ENCODE peak calls at places on chromosomes 5 and 9, in seven cellular contexts. One of them, this sample, is unnamed.

GRCh38 chr5:14513266-14513665 is 68.3 kb upstream of the OTULINL start:
- DNase-seq in hepatocyte: no peak
- DNase-seq in NAMALWA: no peak
- DNase-seq in T-helper 9 cell: no peak
- DNase-seq in H9: no peak
- DNase-seq in DMS153: no peak
- DNase-seq in HFFc6: no peak
- DNase-seq in this sample: no peak

GRCh38 chr5:2691530-2691929 is 59.9 kb downstream of the IRX2 start:
- DNase-seq in hepatocyte: no peak
- DNase-seq in NAMALWA: no peak
- DNase-seq in T-helper 9 cell: no peak
- DNase-seq in H9: no peak
- DNase-seq in DMS153: no peak
- DNase-seq in HFFc6: no peak
- DNase-seq in this sample: no peak

GRCh38 chr9:97703437-97704326 is 6.5 kb upstream of the XPA start:
- DNase-seq in hepatocyte: peak
- DNase-seq in NAMALWA: no peak
- DNase-seq in T-helper 9 cell: no peak
- DNase-seq in H9: no peak
- DNase-seq in DMS153: peak
- DNase-seq in HFFc6: peak
- DNase-seq in this sample: no peak

GRCh38 chr9:121607434-121608248 is 43.8 kb upstream of the DAB2IP start:
- DNase-seq in hepatocyte: peak
- DNase-seq in NAMALWA: no peak
- DNase-seq in T-helper 9 cell: no peak
- DNase-seq in H9: no peak
- DNase-seq in DMS153: peak
- DNase-seq in HFFc6: peak
- DNase-seq in this sample: no peak

GRCh38 chr9:38619556-38620447 is 594 bp downstream of the ANKRD18A start:
- DNase-seq in hepatocyte: peak
- DNase-seq in NAMALWA: no peak
- DNase-seq in T-helper 9 cell: peak
- DNase-seq in H9: peak
- DNase-seq in DMS153: peak
- DNase-seq in HFFc6: no peak
- DNase-seq in this sample: no peak

GRCh38 chr5:124040799-124041198 is 528.8 kb downstream of the CSNK1G3 start:
- DNase-seq in hepatocyte: no peak
- DNase-seq in NAMALWA: no peak
- DNase-seq in T-helper 9 cell: no peak
- DNase-seq in H9: no peak
- DNase-seq in DMS153: no peak
- DNase-seq in HFFc6: no peak
- DNase-seq in this sample: no peak

GRCh38 chr5:11037941-11038340 is 276.9 kb upstream of the DAP start:
- DNase-seq in hepatocyte: no peak
- DNase-seq in NAMALWA: no peak
- DNase-seq in T-helper 9 cell: no peak
- DNase-seq in H9: no peak
- DNase-seq in DMS153: no peak
- DNase-seq in HFFc6: no peak
- DNase-seq in this sample: no peak

GRCh38 chr5:171907731-171908343 is 98.6 kb downstream of the FBXW11 start:
- DNase-seq in hepatocyte: peak
- DNase-seq in NAMALWA: peak
- DNase-seq in T-helper 9 cell: peak
- DNase-seq in H9: peak
- DNase-seq in DMS153: peak
- DNase-seq in HFFc6: peak
- DNase-seq in this sample: no peak

GRCh38 chr5:139492700-139493192 is 10.2 kb upstream of the STING1 start:
- DNase-seq in hepatocyte: no peak
- DNase-seq in NAMALWA: no peak
- DNase-seq in T-helper 9 cell: no peak
- DNase-seq in H9: no peak
- DNase-seq in DMS153: no peak
- DNase-seq in HFFc6: peak
- DNase-seq in this sample: no peak

GRCh38 chr5:31270396-31270795 is 76.9 kb downstream of the CDH6 start:
- DNase-seq in hepatocyte: peak
- DNase-seq in NAMALWA: peak
- DNase-seq in T-helper 9 cell: no peak
- DNase-seq in H9: no peak
- DNase-seq in DMS153: peak
- DNase-seq in HFFc6: no peak
- DNase-seq in this sample: no peak

GRCh38 chr5:83957188-83957587 is 236.5 kb upstream of the HAPLN1 start:
- DNase-seq in hepatocyte: no peak
- DNase-seq in NAMALWA: no peak
- DNase-seq in T-helper 9 cell: no peak
- DNase-seq in H9: no peak
- DNase-seq in DMS153: no peak
- DNase-seq in HFFc6: no peak
- DNase-seq in this sample: no peak

GRCh38 chr9:113250807-113251206 is 24.6 kb downstream of the CDC26 start:
- DNase-seq in hepatocyte: no peak
- DNase-seq in NAMALWA: no peak
- DNase-seq in T-helper 9 cell: no peak
- DNase-seq in H9: no peak
- DNase-seq in DMS153: no peak
- DNase-seq in HFFc6: no peak
- DNase-seq in this sample: no peak

GRCh38 chr9:114394523-114395193 is 6.9 kb upstream of the AKNA start:
- DNase-seq in hepatocyte: no peak
- DNase-seq in NAMALWA: no peak
- DNase-seq in T-helper 9 cell: no peak
- DNase-seq in H9: no peak
- DNase-seq in DMS153: no peak
- DNase-seq in HFFc6: no peak
- DNase-seq in this sample: no peak

GRCh38 chr9:116697341-116697740 is 10.2 kb downstream of the TRIM32 start:
- DNase-seq in hepatocyte: no peak
- DNase-seq in NAMALWA: no peak
- DNase-seq in T-helper 9 cell: no peak
- DNase-seq in H9: no peak
- DNase-seq in DMS153: no peak
- DNase-seq in HFFc6: peak
- DNase-seq in this sample: no peak

GRCh38 chr9:131330814-131331600 is 41.5 kb downstream of the PLPP7 start:
- DNase-seq in hepatocyte: no peak
- DNase-seq in NAMALWA: no peak
- DNase-seq in T-helper 9 cell: no peak
- DNase-seq in H9: peak
- DNase-seq in DMS153: no peak
- DNase-seq in HFFc6: no peak
- DNase-seq in this sample: no peak

GRCh38 chr5:123537256-123537655 is 25.3 kb downstream of the CSNK1G3 start:
- DNase-seq in hepatocyte: no peak
- DNase-seq in NAMALWA: no peak
- DNase-seq in T-helper 9 cell: no peak
- DNase-seq in H9: no peak
- DNase-seq in DMS153: no peak
- DNase-seq in HFFc6: no peak
- DNase-seq in this sample: no peak

GRCh38 chr5:38830521-38831051 is 15.2 kb upstream of the OSMR start:
- DNase-seq in hepatocyte: no peak
- DNase-seq in NAMALWA: no peak
- DNase-seq in T-helper 9 cell: no peak
- DNase-seq in H9: no peak
- DNase-seq in DMS153: no peak
- DNase-seq in HFFc6: peak
- DNase-seq in this sample: no peak

GRCh38 chr9:121707477-121708424 is 56.3 kb downstream of the DAB2IP start:
- DNase-seq in hepatocyte: no peak
- DNase-seq in NAMALWA: peak
- DNase-seq in T-helper 9 cell: no peak
- DNase-seq in H9: no peak
- DNase-seq in DMS153: no peak
- DNase-seq in HFFc6: no peak
- DNase-seq in this sample: no peak

GRCh38 chr5:21791304-21791703 is 1061.8 kb downstream of the CDH12 start:
- DNase-seq in hepatocyte: no peak
- DNase-seq in NAMALWA: no peak
- DNase-seq in T-helper 9 cell: no peak
- DNase-seq in H9: no peak
- DNase-seq in DMS153: no peak
- DNase-seq in HFFc6: no peak
- DNase-seq in this sample: no peak

GRCh38 chr5:17077447-17078233 is 139.8 kb upstream of the BASP1 start:
- DNase-seq in hepatocyte: no peak
- DNase-seq in NAMALWA: no peak
- DNase-seq in T-helper 9 cell: no peak
- DNase-seq in H9: no peak
- DNase-seq in DMS153: no peak
- DNase-seq in HFFc6: no peak
- DNase-seq in this sample: no peak

GRCh38 chr5:68369436-68370125 is 154.0 kb downstream of the PIK3R1 start:
- DNase-seq in hepatocyte: no peak
- DNase-seq in NAMALWA: no peak
- DNase-seq in T-helper 9 cell: peak
- DNase-seq in H9: no peak
- DNase-seq in DMS153: no peak
- DNase-seq in HFFc6: no peak
- DNase-seq in this sample: peak

GRCh38 chr5:169450464-169450863 is 133.1 kb upstream of the SPDL1 start:
- DNase-seq in hepatocyte: peak
- DNase-seq in NAMALWA: no peak
- DNase-seq in T-helper 9 cell: no peak
- DNase-seq in H9: no peak
- DNase-seq in DMS153: no peak
- DNase-seq in HFFc6: no peak
- DNase-seq in this sample: peak

This sample was measured in esophagus muscularis mucosa.